ENCODE peak calls at places on chromosome 18, in six cellular contexts. One of them, this sample, is unnamed.

GRCh38 chr18:77522031-77522675 is 272.5 kb downstream of the GALR1 start:
- DNase-seq in fibroblast of lung: no peak
- DNase-seq in stimulated activated CD4-positive, alpha-beta T cell treated with anti-CD3 and anti-CD28 coated beads, Interleukin-1b, Interleukin-23, amount 100 ng/mL, for 48 hours: no peak
- DNase-seq in sigmoid colon: no peak
- DNase-seq in iPS-NIHi11: no peak
- DNase-seq in NCI-H524: no peak
- DNase-seq in this sample: no peak

GRCh38 chr18:28075501-28075900 is 101.4 kb downstream of the CDH2 start:
- DNase-seq in NCI-H524: no peak
- DNase-seq in sigmoid colon: no peak
- DNase-seq in fibroblast of lung: peak; percentile 59
- DNase-seq in stimulated activated CD4-positive, alpha-beta T cell treated with anti-CD3 and anti-CD28 coated beads, Interleukin-1b, Interleukin-23, amount 100 ng/mL, for 48 hours: no peak
- DNase-seq in iPS-NIHi11: no peak
- DNase-seq in this sample: no peak

GRCh38 chr18:61829108-61829507 is 63.7 kb downstream of the RNF152 start:
- DNase-seq in iPS-NIHi11: no peak
- DNase-seq in sigmoid colon: no peak
- DNase-seq in NCI-H524: no peak
- DNase-seq in fibroblast of lung: no peak
- DNase-seq in stimulated activated CD4-positive, alpha-beta T cell treated with anti-CD3 and anti-CD28 coated beads, Interleukin-1b, Interleukin-23, amount 100 ng/mL, for 48 hours: no peak
- DNase-seq in this sample: no peak

GRCh38 chr18:44682871-44683221 is 2.2 kb downstream of the SETBP1 start:
- DNase-seq in stimulated activated CD4-positive, alpha-beta T cell treated with anti-CD3 and anti-CD28 coated beads, Interleukin-1b, Interleukin-23, amount 100 ng/mL, for 48 hours: no peak
- DNase-seq in sigmoid colon: peak; percentile 82
- DNase-seq in NCI-H524: peak; percentile 82
- DNase-seq in iPS-NIHi11: peak; percentile 54
- DNase-seq in fibroblast of lung: peak; percentile 32
- DNase-seq in this sample: no peak

GRCh38 chr18:62784966-62785413 is 69.6 kb downstream of the PHLPP1 start:
- DNase-seq in sigmoid colon: peak; percentile 72
- DNase-seq in iPS-NIHi11: no peak
- DNase-seq in stimulated activated CD4-positive, alpha-beta T cell treated with anti-CD3 and anti-CD28 coated beads, Interleukin-1b, Interleukin-23, amount 100 ng/mL, for 48 hours: no peak
- DNase-seq in NCI-H524: no peak
- DNase-seq in fibroblast of lung: peak; percentile 80
- DNase-seq in this sample: peak; percentile 20

GRCh38 chr18:70649683-70650082 is 360.8 kb downstream of the SOCS6 start:
- DNase-seq in iPS-NIHi11: no peak
- DNase-seq in sigmoid colon: no peak
- DNase-seq in fibroblast of lung: no peak
- DNase-seq in stimulated activated CD4-positive, alpha-beta T cell treated with anti-CD3 and anti-CD28 coated beads, Interleukin-1b, Interleukin-23, amount 100 ng/mL, for 48 hours: no peak
- DNase-seq in NCI-H524: no peak
- DNase-seq in this sample: no peak

GRCh38 chr18:13412901-13413300 is 194.3 kb downstream of the LDLRAD4 start:
- DNase-seq in stimulated activated CD4-positive, alpha-beta T cell treated with anti-CD3 and anti-CD28 coated beads, Interleukin-1b, Interleukin-23, amount 100 ng/mL, for 48 hours: no peak
- DNase-seq in sigmoid colon: no peak
- DNase-seq in NCI-H524: no peak
- DNase-seq in iPS-NIHi11: no peak
- DNase-seq in fibroblast of lung: no peak
- DNase-seq in this sample: no peak

GRCh38 chr18:9137168-9138066 is 836 bp downstream of the ANKRD12 start:
- DNase-seq in NCI-H524: peak; percentile 67
- DNase-seq in stimulated activated CD4-positive, alpha-beta T cell treated with anti-CD3 and anti-CD28 coated beads, Interleukin-1b, Interleukin-23, amount 100 ng/mL, for 48 hours: peak; percentile 63
- DNase-seq in iPS-NIHi11: peak; percentile 86
- DNase-seq in sigmoid colon: peak; percentile 81
- DNase-seq in fibroblast of lung: peak; percentile 91
- DNase-seq in this sample: no peak

GRCh38 chr18:75844102-75844604 is 416.6 kb upstream of the SMIM21 start:
- DNase-seq in iPS-NIHi11: no peak
- DNase-seq in NCI-H524: no peak
- DNase-seq in fibroblast of lung: no peak
- DNase-seq in stimulated activated CD4-positive, alpha-beta T cell treated with anti-CD3 and anti-CD28 coated beads, Interleukin-1b, Interleukin-23, amount 100 ng/mL, for 48 hours: no peak
- DNase-seq in sigmoid colon: no peak
- DNase-seq in this sample: no peak

GRCh38 chr18:74342416-74343043 is 26.9 kb downstream of the C18orf63 start:
- DNase-seq in fibroblast of lung: peak; percentile 51
- DNase-seq in sigmoid colon: no peak
- DNase-seq in stimulated activated CD4-positive, alpha-beta T cell treated with anti-CD3 and anti-CD28 coated beads, Interleukin-1b, Interleukin-23, amount 100 ng/mL, for 48 hours: no peak
- DNase-seq in NCI-H524: peak; percentile 14
- DNase-seq in iPS-NIHi11: peak; percentile 9
- DNase-seq in this sample: no peak

GRCh38 chr18:42977982-42978595 is 137.4 kb downstream of the RIT2 start:
- DNase-seq in fibroblast of lung: no peak
- DNase-seq in NCI-H524: no peak
- DNase-seq in stimulated activated CD4-positive, alpha-beta T cell treated with anti-CD3 and anti-CD28 coated beads, Interleukin-1b, Interleukin-23, amount 100 ng/mL, for 48 hours: no peak
- DNase-seq in iPS-NIHi11: no peak
- DNase-seq in sigmoid colon: no peak
- DNase-seq in this sample: no peak

GRCh38 chr18:35577045-35577848 is 4.3 kb upstream of the GALNT1 start:
- DNase-seq in NCI-H524: no peak
- DNase-seq in fibroblast of lung: peak; percentile 42
- DNase-seq in iPS-NIHi11: no peak
- DNase-seq in sigmoid colon: no peak
- DNase-seq in stimulated activated CD4-positive, alpha-beta T cell treated with anti-CD3 and anti-CD28 coated beads, Interleukin-1b, Interleukin-23, amount 100 ng/mL, for 48 hours: peak; percentile 48
- DNase-seq in this sample: no peak

GRCh38 chr18:35042389-35043066 is 1.3 kb downstream of the MAPRE2 start:
- DNase-seq in stimulated activated CD4-positive, alpha-beta T cell treated with anti-CD3 and anti-CD28 coated beads, Interleukin-1b, Interleukin-23, amount 100 ng/mL, for 48 hours: no peak
- DNase-seq in sigmoid colon: no peak
- DNase-seq in NCI-H524: no peak
- DNase-seq in iPS-NIHi11: no peak
- DNase-seq in fibroblast of lung: peak; percentile 26
- DNase-seq in this sample: no peak

GRCh38 chr18:37582306-37582705 is 16.7 kb upstream of the CELF4 start:
- DNase-seq in NCI-H524: no peak
- DNase-seq in sigmoid colon: no peak
- DNase-seq in fibroblast of lung: no peak
- DNase-seq in iPS-NIHi11: no peak
- DNase-seq in stimulated activated CD4-positive, alpha-beta T cell treated with anti-CD3 and anti-CD28 coated beads, Interleukin-1b, Interleukin-23, amount 100 ng/mL, for 48 hours: no peak
- DNase-seq in this sample: no peak

GRCh38 chr18:41569867-41570266 is 385.2 kb upstream of the PIK3C3 start:
- DNase-seq in fibroblast of lung: no peak
- DNase-seq in iPS-NIHi11: no peak
- DNase-seq in stimulated activated CD4-positive, alpha-beta T cell treated with anti-CD3 and anti-CD28 coated beads, Interleukin-1b, Interleukin-23, amount 100 ng/mL, for 48 hours: no peak
- DNase-seq in sigmoid colon: no peak
- DNase-seq in NCI-H524: no peak
- DNase-seq in this sample: no peak

GRCh38 chr18:10122116-10122515 is 208.3 kb downstream of the VAPA start:
- DNase-seq in iPS-NIHi11: peak; percentile 40
- DNase-seq in fibroblast of lung: peak; percentile 90
- DNase-seq in NCI-H524: peak; percentile 88
- DNase-seq in stimulated activated CD4-positive, alpha-beta T cell treated with anti-CD3 and anti-CD28 coated beads, Interleukin-1b, Interleukin-23, amount 100 ng/mL, for 48 hours: no peak
- DNase-seq in sigmoid colon: no peak
- DNase-seq in this sample: no peak

GRCh38 chr18:37299471-37300304 is 265.9 kb downstream of the CELF4 start:
- DNase-seq in stimulated activated CD4-positive, alpha-beta T cell treated with anti-CD3 and anti-CD28 coated beads, Interleukin-1b, Interleukin-23, amount 100 ng/mL, for 48 hours: no peak
- DNase-seq in sigmoid colon: peak; percentile 90
- DNase-seq in iPS-NIHi11: peak; percentile 63
- DNase-seq in NCI-H524: no peak
- DNase-seq in fibroblast of lung: peak; percentile 95
- DNase-seq in this sample: peak; percentile 78

GRCh38 chr18:28189400-28190239 is 12.7 kb upstream of the CDH2 start:
- DNase-seq in fibroblast of lung: peak; percentile 75
- DNase-seq in sigmoid colon: no peak
- DNase-seq in iPS-NIHi11: peak; percentile 45
- DNase-seq in NCI-H524: no peak
- DNase-seq in stimulated activated CD4-positive, alpha-beta T cell treated with anti-CD3 and anti-CD28 coated beads, Interleukin-1b, Interleukin-23, amount 100 ng/mL, for 48 hours: no peak
- DNase-seq in this sample: no peak

GRCh38 chr18:79503891-79504475 is 108.3 kb downstream of the NFATC1 start:
- DNase-seq in fibroblast of lung: no peak
- DNase-seq in NCI-H524: no peak
- DNase-seq in stimulated activated CD4-positive, alpha-beta T cell treated with anti-CD3 and anti-CD28 coated beads, Interleukin-1b, Interleukin-23, amount 100 ng/mL, for 48 hours: no peak
- DNase-seq in sigmoid colon: no peak
- DNase-seq in iPS-NIHi11: no peak
- DNase-seq in this sample: no peak

GRCh38 chr18:79372461-79372860 is 23.3 kb upstream of the NFATC1 start:
- DNase-seq in stimulated activated CD4-positive, alpha-beta T cell treated with anti-CD3 and anti-CD28 coated beads, Interleukin-1b, Interleukin-23, amount 100 ng/mL, for 48 hours: no peak
- DNase-seq in NCI-H524: no peak
- DNase-seq in sigmoid colon: no peak
- DNase-seq in fibroblast of lung: no peak
- DNase-seq in iPS-NIHi11: no peak
- DNase-seq in this sample: no peak

GRCh38 chr18:43661570-43661969 is 384.3 kb upstream of the SYT4 start:
- DNase-seq in stimulated activated CD4-positive, alpha-beta T cell treated with anti-CD3 and anti-CD28 coated beads, Interleukin-1b, Interleukin-23, amount 100 ng/mL, for 48 hours: no peak
- DNase-seq in NCI-H524: peak; percentile 46
- DNase-seq in fibroblast of lung: peak; percentile 71
- DNase-seq in iPS-NIHi11: peak; percentile 33
- DNase-seq in sigmoid colon: no peak
- DNase-seq in this sample: no peak

GRCh38 chr18:77073336-77074093 is 59.1 kb downstream of the MBP start:
- DNase-seq in iPS-NIHi11: no peak
- DNase-seq in fibroblast of lung: no peak
- DNase-seq in stimulated activated CD4-positive, alpha-beta T cell treated with anti-CD3 and anti-CD28 coated beads, Interleukin-1b, Interleukin-23, amount 100 ng/mL, for 48 hours: no peak
- DNase-seq in sigmoid colon: no peak
- DNase-seq in NCI-H524: no peak
- DNase-seq in this sample: no peak

GRCh38 chr18:6106116-6106645 is 210.9 kb upstream of the TMEM200C start:
- DNase-seq in NCI-H524: no peak
- DNase-seq in sigmoid colon: no peak
- DNase-seq in iPS-NIHi11: no peak
- DNase-seq in fibroblast of lung: no peak
- DNase-seq in stimulated activated CD4-positive, alpha-beta T cell treated with anti-CD3 and anti-CD28 coated beads, Interleukin-1b, Interleukin-23, amount 100 ng/mL, for 48 hours: no peak
- DNase-seq in this sample: no peak

GRCh38 chr18:13584826-13585225 is 141.5 kb downstream of the FAM210A start:
- DNase-seq in fibroblast of lung: no peak
- DNase-seq in NCI-H524: no peak
- DNase-seq in sigmoid colon: no peak
- DNase-seq in stimulated activated CD4-positive, alpha-beta T cell treated with anti-CD3 and anti-CD28 coated beads, Interleukin-1b, Interleukin-23, amount 100 ng/mL, for 48 hours: no peak
- DNase-seq in iPS-NIHi11: no peak
- DNase-seq in this sample: no peak

GRCh38 chr18:24930974-24931373 is 421.0 kb downstream of the ZNF521 start:
- DNase-seq in iPS-NIHi11: peak; percentile 33
- DNase-seq in NCI-H524: no peak
- DNase-seq in stimulated activated CD4-positive, alpha-beta T cell treated with anti-CD3 and anti-CD28 coated beads, Interleukin-1b, Interleukin-23, amount 100 ng/mL, for 48 hours: no peak
- DNase-seq in sigmoid colon: no peak
- DNase-seq in fibroblast of lung: no peak
- DNase-seq in this sample: no peak

GRCh38 chr18:55054591-55054990 is 95.3 kb upstream of the CCDC68 start:
- DNase-seq in NCI-H524: no peak
- DNase-seq in iPS-NIHi11: no peak
- DNase-seq in fibroblast of lung: peak; percentile 81
- DNase-seq in sigmoid colon: no peak
- DNase-seq in stimulated activated CD4-positive, alpha-beta T cell treated with anti-CD3 and anti-CD28 coated beads, Interleukin-1b, Interleukin-23, amount 100 ng/mL, for 48 hours: no peak
- DNase-seq in this sample: peak; percentile 56

GRCh38 chr18:9914584-9915290 is 921 bp downstream of the VAPA start:
- DNase-seq in sigmoid colon: peak; percentile 84
- DNase-seq in iPS-NIHi11: peak; percentile 28
- DNase-seq in NCI-H524: no peak
- DNase-seq in fibroblast of lung: peak; percentile 78
- DNase-seq in stimulated activated CD4-positive, alpha-beta T cell treated with anti-CD3 and anti-CD28 coated beads, Interleukin-1b, Interleukin-23, amount 100 ng/mL, for 48 hours: peak; percentile 83
- DNase-seq in this sample: peak; percentile 5

GRCh38 chr18:13627639-13628038 is 98.7 kb downstream of the FAM210A start:
- DNase-seq in iPS-NIHi11: no peak
- DNase-seq in fibroblast of lung: no peak
- DNase-seq in sigmoid colon: no peak
- DNase-seq in stimulated activated CD4-positive, alpha-beta T cell treated with anti-CD3 and anti-CD28 coated beads, Interleukin-1b, Interleukin-23, amount 100 ng/mL, for 48 hours: no peak
- DNase-seq in NCI-H524: no peak
- DNase-seq in this sample: no peak

GRCh38 chr18:59546164-59546563 is 151.1 kb downstream of the CCBE1 start:
- DNase-seq in stimulated activated CD4-positive, alpha-beta T cell treated with anti-CD3 and anti-CD28 coated beads, Interleukin-1b, Interleukin-23, amount 100 ng/mL, for 48 hours: no peak
- DNase-seq in iPS-NIHi11: no peak
- DNase-seq in NCI-H524: no peak
- DNase-seq in sigmoid colon: no peak
- DNase-seq in fibroblast of lung: peak; percentile 90
- DNase-seq in this sample: no peak

GRCh38 chr18:46946656-46947282 is 29.4 kb downstream of the KATNAL2 start:
- DNase-seq in sigmoid colon: peak; percentile 81
- DNase-seq in NCI-H524: peak; percentile 81
- DNase-seq in iPS-NIHi11: peak; percentile 95
- DNase-seq in stimulated activated CD4-positive, alpha-beta T cell treated with anti-CD3 and anti-CD28 coated beads, Interleukin-1b, Interleukin-23, amount 100 ng/mL, for 48 hours: peak; percentile 73
- DNase-seq in fibroblast of lung: peak; percentile 90
- DNase-seq in this sample: peak; percentile 75

GRCh38 chr18:52310651-52311050 is 29.3 kb upstream of the DCC start:
- DNase-seq in sigmoid colon: no peak
- DNase-seq in NCI-H524: no peak
- DNase-seq in stimulated activated CD4-positive, alpha-beta T cell treated with anti-CD3 and anti-CD28 coated beads, Interleukin-1b, Interleukin-23, amount 100 ng/mL, for 48 hours: no peak
- DNase-seq in fibroblast of lung: no peak
- DNase-seq in iPS-NIHi11: no peak
- DNase-seq in this sample: no peak